ENCODE peak calls at places on chromosomes 4 and X, in seven cellular contexts. O is HL-60, P is NCI-H774, H is cardiac fibroblast, M is T-helper 2 cell, I is A549, G is fibroblast of the conjunctiva. R is an unnamed sample.

GRCh38 chrX:74923942-74924448 is 1.3 kb downstream of the NEXMIF start:
- DNase-seq in O (no peak), P (peak; percentile 26), H (no peak), M (no peak), I (no peak), G (no peak), R (peak; percentile 57)

GRCh38 chr4:16579866-16580265 is 318.6 kb downstream of the LDB2 start:
- DNase-seq in O (no peak), P (no peak), H (no peak), M (no peak), I (no peak), G (no peak), R (no peak)

GRCh38 chrX:54473993-54474859 is 21.8 kb downstream of the FGD1 start:
- DNase-seq in O (no peak), P (no peak), H (no peak), M (no peak), I (no peak), G (no peak), R (no peak)

GRCh38 chr4:122481766-122482405 is 25.4 kb upstream of the IL2 start:
- DNase-seq in O (no peak), P (no peak), H (no peak), M (no peak), I (no peak), G (no peak), R (no peak)

GRCh38 chrX:1466971-1467561 is 14.4 kb upstream of the ASMTL start:
- DNase-seq in O (no peak), P (no peak), H (no peak), M (peak; percentile 27), I (no peak), G (no peak), R (no peak)

GRCh38 chr4:110120506-110120905 is 77.9 kb downstream of the ELOVL6 start:
- DNase-seq in O (no peak), P (no peak), H (no peak), M (no peak), I (no peak), G (no peak), R (no peak)

GRCh38 chrX:71466979-71467523 is 65.9 kb upstream of the OGT start:
- DNase-seq in O (no peak), P (no peak), H (no peak), M (no peak), I (no peak), G (no peak), R (no peak)

GRCh38 chrX:22968494-22968893 is 31.3 kb upstream of the DDX53 start:
- DNase-seq in O (no peak), P (no peak), H (no peak), M (no peak), I (no peak), G (no peak), R (no peak)

GRCh38 chr4:1559896-1560650 is 124.0 kb downstream of the FAM53A start:
- DNase-seq in O (no peak), P (no peak), H (no peak), M (no peak), I (no peak), G (no peak), R (no peak)

GRCh38 chrX:128676651-128677050 is 624.4 kb upstream of the ACTRT1 start:
- DNase-seq in O (no peak), P (no peak), H (no peak), M (no peak), I (no peak), G (no peak), R (no peak)

GRCh38 chrX:120549483-120550452 is 11.0 kb downstream of the CUL4B start:
- DNase-seq in O (no peak), P (no peak), H (peak; percentile 91), M (no peak), I (peak; percentile 73), G (peak; percentile 64), R (no peak)

GRCh38 chr4:182647901-182648300 is 269.3 kb downstream of the DCTD start:
- DNase-seq in O (no peak), P (no peak), H (no peak), M (no peak), I (no peak), G (no peak), R (no peak)